ENCODE peak calls at places on chromosomes 5 and 9, in four cellular contexts. E is hypothalamus, J is ureter, M is substantia nigra. R is an unnamed sample.
A peak's percentile ranks its signal among the peaks of the same experiment; 100 is the strongest.

GRCh38 chr5:81749562-81750307 is 1.2 kb downstream of the SSBP2 start:
- DNase-seq in E (no peak), J (peak; percentile 58), M (peak; percentile 57), R (no peak)

GRCh38 chr5:151451626-151452520 is 4.5 kb downstream of the SLC36A1 start:
- DNase-seq in E (no peak), J (no peak), M (no peak), R (no peak)

GRCh38 chr5:77957-78804 is 13.8 kb upstream of the PLEKHG4B start:
- DNase-seq in E (no peak), J (peak; percentile 37), M (no peak), R (peak; percentile 19)

GRCh38 chr5:175745212-175745611 is 87.3 kb downstream of the HRH2 start:
- DNase-seq in E (no peak), J (no peak), M (no peak), R (no peak)

GRCh38 chr5:83253731-83254130 is 176.4 kb downstream of the XRCC4 start:
- DNase-seq in E (no peak), J (no peak), M (no peak), R (no peak)

GRCh38 chr5:148735301-148735700 is 81.0 kb upstream of the HTR4 start:
- DNase-seq in E (no peak), J (no peak), M (no peak), R (no peak)

GRCh38 chr5:102099766-102100331 is 196.2 kb downstream of the SLCO4C1 start:
- DNase-seq in E (no peak), J (no peak), M (no peak), R (no peak)

GRCh38 chr5:399296-400281 is 43.4 kb upstream of the EXOC3 start:
- DNase-seq in E (peak; percentile 7), J (peak; percentile 81), M (peak; percentile 29), R (peak; percentile 74)

GRCh38 chr9:90891656-90892055 is 90.0 kb downstream of the SYK start:
- DNase-seq in E (no peak), J (no peak), M (no peak), R (no peak)

GRCh38 chr5:56610093-56610698 is 205.2 kb upstream of the MAP3K1 start:
- DNase-seq in E (no peak), J (no peak), M (no peak), R (no peak)

GRCh38 chr5:6436715-6437340 is 11.8 kb upstream of the UBE2QL1 start:
- DNase-seq in E (no peak), J (no peak), M (no peak), R (no peak)

GRCh38 chr9:133604214-133604613 is 5.0 kb downstream of the FAM163B start:
- DNase-seq in E (no peak), J (no peak), M (no peak), R (no peak)

GRCh38 chr9:86369810-86370209 is 15.6 kb upstream of the TUT7 start:
- DNase-seq in E (no peak), J (no peak), M (no peak), R (no peak)

GRCh38 chr9:120925535-120926396 is 830 bp downstream of the TRAF1 start:
- DNase-seq in E (no peak), J (no peak), M (no peak), R (peak; percentile 46)

GRCh38 chr9:72309366-72310133 is 55.5 kb downstream of the ZFAND5 start:
- DNase-seq in E (no peak), J (no peak), M (no peak), R (peak; percentile 33)

GRCh38 chr9:136001231-136001630 is 40.1 kb upstream of the UBAC1 start:
- DNase-seq in E (no peak), J (no peak), M (no peak), R (no peak)

GRCh38 chr5:146620663-146621051 is 104.7 kb upstream of the GPR151 start:
- DNase-seq in E (no peak), J (no peak), M (peak; percentile 34), R (no peak)

GRCh38 chr9:106203832-106204516 is 509.6 kb downstream of the TMEM38B start:
- DNase-seq in E (no peak), J (no peak), M (no peak), R (no peak)

GRCh38 chr9:35603506-35603985 is 1.5 kb upstream of the TESK1 start:
- DNase-seq in E (no peak), J (peak; percentile 77), M (no peak), R (peak; percentile 54)

GRCh38 chr9:89134709-89135108 is 43.9 kb downstream of the SHC3 start:
- DNase-seq in E (no peak), J (no peak), M (no peak), R (no peak)

GRCh38 chr5:54985301-54986268 is at the start of gene ESM1:
- DNase-seq in E (no peak), J (no peak), M (no peak), R (peak; percentile 7)

GRCh38 chr9:4486176-4486575 is 4.1 kb upstream of the SLC1A1 start:
- DNase-seq in E (no peak), J (no peak), M (no peak), R (no peak)

GRCh38 chr5:60545526-60545925 is 154.4 kb downstream of the DEPDC1B start:
- DNase-seq in E (no peak), J (no peak), M (no peak), R (no peak)

GRCh38 chr5:170757182-170757601 is 26.3 kb upstream of the GABRP start:
- DNase-seq in E (no peak), J (no peak), M (no peak), R (peak; percentile 96)

GRCh38 chr5:131488463-131488862 is 146.6 kb downstream of the RAPGEF6 start:
- DNase-seq in E (no peak), J (no peak), M (no peak), R (peak; percentile 16)

GRCh38 chr5:121257621-121258020 is 594.1 kb upstream of the FTMT start:
- DNase-seq in E (no peak), J (no peak), M (no peak), R (no peak)

GRCh38 chr5:168023190-168023589 is 268.3 kb upstream of the WWC1 start:
- DNase-seq in E (peak; percentile 37), J (peak; percentile 50), M (peak; percentile 60), R (no peak)

GRCh38 chr5:80516826-80517225 is 28.9 kb downstream of the FAM151B start:
- DNase-seq in E (no peak), J (no peak), M (no peak), R (peak; percentile 43)

GRCh38 chr5:174315471-174315870 is 270.0 kb downstream of the NSG2 start:
- DNase-seq in E (no peak), J (no peak), M (no peak), R (no peak)

R was measured in trophoblast cell.